ENCODE peak calls at places on chromosomes 3 and 15, in seven cellular contexts. X is activated T-helper 1 cell treated with Interleukin-2 at 50 U/mL for 16 hours; Y is putamen; R is astrocyte of the spinal cord; T is esophagus squamous epithelium; Q is stimulated activated CD4-positive, alpha-beta T cell treated with anti-CD3 and anti-CD28 coated beads, TNF-alpha, amount 100 ng/mL, for 4 hours; I is naive thymus-derived CD4-positive, alpha-beta T cell. F is an unnamed sample.
A peak's percentile ranks its signal among the peaks of the same experiment; 100 is the strongest.

GRCh38 chr3:177553012-177553411 is 355.7 kb upstream of the TBL1XR1 start:
- DNase-seq in X (no peak), Y (no peak), R (no peak), T (no peak), Q (no peak), I (no peak), F (no peak)

GRCh38 chr15:67009576-67010569 is 55.5 kb upstream of the SMAD3 start:
- DNase-seq in X (no peak), Y (no peak), R (no peak), T (no peak), Q (no peak), I (no peak), F (no peak)

GRCh38 chr3:179719048-179719734 is 66.4 kb downstream of the USP13 start:
- DNase-seq in X (no peak), Y (no peak), R (peak; percentile 54), T (no peak), Q (no peak), I (no peak), F (no peak)

GRCh38 chr3:136720091-136720490 is 32.1 kb downstream of the STAG1 start:
- DNase-seq in X (no peak), Y (no peak), R (no peak), T (no peak), Q (no peak), I (no peak), F (no peak)

GRCh38 chr3:47443611-47443995 is 32.1 kb downstream of the SCAP start:
- DNase-seq in X (no peak), Y (no peak), R (no peak), T (no peak), Q (no peak), I (no peak), F (no peak)

GRCh38 chr3:138408751-138409161 is 25.7 kb upstream of the ESYT3 start:
- DNase-seq in X (no peak), Y (no peak), R (no peak), T (no peak), Q (no peak), I (no peak), F (no peak)

GRCh38 chr3:133966954-133967353 is 62.8 kb downstream of the SLCO2A1 start:
- DNase-seq in X (no peak), Y (no peak), R (no peak), T (no peak), Q (no peak), I (no peak), F (no peak)

GRCh38 chr3:195188530-195188917 is 82.4 kb downstream of the XXYLT1 start:
- DNase-seq in X (no peak), Y (no peak), R (no peak), T (no peak), Q (no peak), I (no peak), F (no peak)

GRCh38 chr15:90262426-90262825 is 3.0 kb upstream of the NGRN start:
- DNase-seq in X (no peak), Y (no peak), R (no peak), T (no peak), Q (no peak), I (no peak), F (no peak)

GRCh38 chr15:63973212-63974009 is 72.9 kb downstream of the DAPK2 start:
- DNase-seq in X (no peak), Y (no peak), R (peak; percentile 43), T (no peak), Q (no peak), I (no peak), F (no peak)

GRCh38 chr3:64161481-64161952 is 63.7 kb downstream of the PRICKLE2 start:
- DNase-seq in X (no peak), Y (no peak), R (no peak), T (no peak), Q (no peak), I (no peak), F (no peak)

GRCh38 chr15:88467935-88468528 is 524 bp downstream of the MRPS11 start:
- DNase-seq in X (no peak), Y (no peak), R (peak; percentile 16), T (no peak), Q (no peak), I (no peak), F (no peak)

GRCh38 chr15:55742927-55743614 is at the start of gene PRTG:
- DNase-seq in X (no peak), Y (no peak), R (peak; percentile 82), T (no peak), Q (no peak), I (no peak), F (peak; percentile 22)

GRCh38 chr3:173930251-173930650 is 532.7 kb downstream of the NLGN1 start:
- DNase-seq in X (no peak), Y (no peak), R (no peak), T (no peak), Q (no peak), I (no peak), F (no peak)

GRCh38 chr3:130671545-130671944 is 75.1 kb downstream of the PIK3R4 start:
- DNase-seq in X (no peak), Y (no peak), R (no peak), T (no peak), Q (no peak), I (no peak), F (no peak)

GRCh38 chr3:38828681-38829080 is 12.7 kb upstream of the SCN10A start:
- DNase-seq in X (no peak), Y (no peak), R (no peak), T (no peak), Q (no peak), I (no peak), F (no peak)

GRCh38 chr3:58989173-58989572 is 60.7 kb downstream of the CFAP20DC start:
- DNase-seq in X (no peak), Y (peak; percentile 19), R (peak; percentile 44), T (no peak), Q (no peak), I (no peak), F (no peak)

F was measured in thoracic aorta.